ENCODE peak calls at places on chromosome 19, in six cellular contexts. X is CD4-positive, alpha-beta T cell; F is choroid plexus epithelial cell; E is AG09319; Y is cardiac muscle cell; B is fibroblast of villous mesenchyme. I is an unnamed sample.
A peak's percentile ranks its signal among the peaks of the same experiment; 100 is the strongest.

GRCh38 chr19:29508181-29508580 is 17.6 kb upstream of the VSTM2B start:
- DNase-seq in Y (no peak), B (no peak), X (no peak), F (no peak), E (no peak), I (no peak)

GRCh38 chr19:2462635-2463421 is 6.1 kb upstream of the LMNB2 start:
- DNase-seq in E (peak; percentile 97), B (peak; percentile 96), F (peak; percentile 96), X (no peak), Y (peak; percentile 98), I (no peak)

GRCh38 chr19:23531231-23531790 is 136.0 kb upstream of the ZNF91 start:
- DNase-seq in B (no peak), X (no peak), Y (no peak), F (no peak), E (no peak), I (no peak)

GRCh38 chr19:2345794-2346663 is 14.0 kb upstream of the TMPRSS9 start:
- DNase-seq in Y (peak; percentile 65), B (peak; percentile 31), F (peak; percentile 41), X (no peak), E (no peak), I (no peak)

GRCh38 chr19:16375936-16376185 is 51.2 kb downstream of the KLF2 start:
- DNase-seq in F (no peak), X (no peak), B (no peak), Y (no peak), E (no peak), I (no peak)

GRCh38 chr19:6103217-6103644 is 7.1 kb downstream of the RFX2 start:
- DNase-seq in E (peak; percentile 90), Y (peak; percentile 91), F (peak; percentile 76), B (peak; percentile 41), X (no peak), I (no peak)

GRCh38 chr19:40976134-40976533 is 14.9 kb upstream of the CYP2B6 start:
- DNase-seq in Y (no peak), X (no peak), E (no peak), B (no peak), F (no peak), I (no peak)

GRCh38 chr19:36605839-36606478 is 846 bp downstream of the ZNF382 start:
- DNase-seq in B (no peak), F (no peak), Y (no peak), X (no peak), E (no peak), I (peak; percentile 43)

GRCh38 chr19:53254451-53255341 is at the start of gene ZNF677:
- DNase-seq in F (peak; percentile 92), X (peak; percentile 63), B (peak; percentile 87), E (peak; percentile 58), Y (peak; percentile 95), I (peak; percentile 51)

GRCh38 chr19:5293607-5294089 is 47.0 kb downstream of the PTPRS start:
- DNase-seq in E (peak; percentile 46), B (peak; percentile 41), F (peak; percentile 33), X (no peak), Y (peak; percentile 49), I (no peak)

GRCh38 chr19:32357720-32358119 is 12.3 kb downstream of the ZNF507 start:
- DNase-seq in Y (peak; percentile 23), X (no peak), E (no peak), F (peak; percentile 43), B (no peak), I (no peak)

GRCh38 chr19:1752757-1753728 is at the start of gene ONECUT3:
- DNase-seq in F (no peak), Y (no peak), E (no peak), B (no peak), X (no peak), I (no peak)

GRCh38 chr19:54903303-54903702 is 2.6 kb upstream of the NCR1 start:
- DNase-seq in B (no peak), X (no peak), F (no peak), Y (no peak), E (no peak), I (no peak)

GRCh38 chr19:10339380-10339960 is at the start of gene ICAM3:
- DNase-seq in F (no peak), E (no peak), B (no peak), X (peak; percentile 44), Y (no peak), I (peak; percentile 79)

GRCh38 chr19:56838680-56838929 is 1.9 kb downstream of the PEG3 start:
- DNase-seq in F (no peak), Y (no peak), X (no peak), B (no peak), E (no peak), I (no peak)

GRCh38 chr19:56837004-56837403 is 3.5 kb downstream of the PEG3 start:
- DNase-seq in E (no peak), F (no peak), X (no peak), Y (no peak), B (no peak), I (no peak)

GRCh38 chr19:56837892-56838679 is 2.4 kb downstream of the PEG3 start:
- DNase-seq in B (peak; percentile 32), E (no peak), X (no peak), Y (peak; percentile 83), F (peak; percentile 24), I (no peak)

GRCh38 chr19:56836059-56836458 is 4.5 kb downstream of the PEG3 start:
- DNase-seq in E (no peak), B (no peak), F (no peak), Y (no peak), X (no peak), I (no peak)

DNA sequence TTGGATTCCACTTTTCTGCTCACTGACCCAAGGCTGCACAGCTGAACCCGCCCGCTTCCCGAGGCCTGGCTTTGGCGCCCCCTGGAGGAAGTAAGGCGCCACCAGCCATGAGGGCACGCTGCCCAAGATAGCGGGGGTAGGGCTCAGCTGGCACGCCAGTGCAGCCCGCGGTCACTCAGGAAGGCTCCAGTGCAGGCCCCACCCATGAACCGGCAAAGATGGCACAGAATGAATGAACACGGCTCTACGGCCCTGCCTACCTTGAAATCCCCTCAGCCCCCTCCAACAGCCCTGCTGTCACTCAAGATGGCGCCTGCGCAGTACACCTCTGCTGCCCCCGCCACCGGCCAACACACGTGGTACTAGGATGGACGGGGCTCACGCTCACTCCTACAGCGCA is 3.0 kb downstream of the PEG3 start:
- DNase-seq in E (no peak), F (peak; percentile 22), X (no peak), Y (peak; percentile 77), B (peak; percentile 10), I (no peak)
- TF ChIP-seq CTCF in E (no peak), F (peak; percentile 10), X (no peak), Y (peak; percentile 48), B (peak; percentile 11), I (no peak)

DNA sequence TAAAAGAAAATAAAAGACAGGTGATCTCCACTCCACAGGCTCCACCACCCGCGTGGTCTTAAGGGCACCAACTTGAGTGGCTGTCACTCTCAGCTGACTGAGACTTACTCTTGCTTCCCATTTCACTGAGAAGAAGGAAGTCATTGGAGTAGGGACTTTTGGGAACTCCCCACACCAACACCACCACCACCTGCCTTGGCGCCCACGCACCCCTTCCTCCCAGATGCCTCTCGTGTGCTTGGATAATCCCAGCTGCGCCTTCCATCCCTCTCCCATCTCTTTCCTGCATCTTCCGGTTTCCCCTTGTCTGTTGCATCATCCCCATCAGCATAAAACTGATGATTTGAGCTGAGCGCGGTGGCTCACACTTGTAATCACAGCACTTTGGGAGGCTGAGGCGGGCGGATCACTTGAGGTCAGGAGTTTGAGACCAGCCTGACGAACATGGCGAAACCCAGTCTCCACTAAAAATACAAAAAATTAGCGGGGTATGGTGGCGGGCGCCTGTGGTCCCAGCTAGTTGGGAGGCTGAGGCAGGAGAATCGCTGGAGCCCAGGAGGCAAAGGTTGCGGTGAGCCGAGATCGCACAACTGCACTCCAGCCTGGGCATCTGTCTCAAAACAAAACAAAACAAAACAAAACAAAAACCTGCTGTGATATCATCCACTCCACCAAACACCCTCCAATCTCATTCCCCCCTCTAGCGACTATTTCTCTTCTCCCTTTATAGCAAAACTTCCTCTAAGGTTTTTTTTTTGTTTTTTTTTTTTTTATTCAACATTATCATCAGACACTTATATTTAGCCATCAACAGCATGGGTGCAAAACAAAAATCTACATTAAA is 25.5 kb downstream of the AP2S1 start:
- DNase-seq in F (peak; percentile 44), X (no peak), Y (no peak), E (no peak), B (peak; percentile 33), I (peak; percentile 53)
- TF ChIP-seq CTCF in F (peak; percentile 3), X (no peak), Y (no peak), E (no peak), B (peak; percentile 6), I (peak; percentile 10)

GRCh38 chr19:8580710-8581281 is 3.6 kb upstream of the MYO1F start:
- DNase-seq in E (peak; percentile 38), Y (peak; percentile 76), X (peak; percentile 85), B (peak; percentile 73), F (peak; percentile 81), I (peak; percentile 86)

GRCh38 chr19:8589177-8589714 is 12.0 kb upstream of the MYO1F start:
- DNase-seq in B (no peak), E (no peak), F (no peak), Y (no peak), X (no peak), I (no peak)

GRCh38 chr19:8585057-8585893 is 8.0 kb upstream of the MYO1F start:
- DNase-seq in E (no peak), F (no peak), X (no peak), B (no peak), Y (no peak), I (no peak)

GRCh38 chr19:8585894-8586750 is 8.9 kb upstream of the MYO1F start:
- DNase-seq in X (peak; percentile 54), B (no peak), F (peak; percentile 52), Y (peak; percentile 52), E (no peak), I (no peak)
- TF ChIP-seq CTCF in X (peak; percentile 56), B (peak; percentile 44), F (peak; percentile 76), Y (peak; percentile 53), E (peak; percentile 58), I (peak; percentile 47)

DNA sequence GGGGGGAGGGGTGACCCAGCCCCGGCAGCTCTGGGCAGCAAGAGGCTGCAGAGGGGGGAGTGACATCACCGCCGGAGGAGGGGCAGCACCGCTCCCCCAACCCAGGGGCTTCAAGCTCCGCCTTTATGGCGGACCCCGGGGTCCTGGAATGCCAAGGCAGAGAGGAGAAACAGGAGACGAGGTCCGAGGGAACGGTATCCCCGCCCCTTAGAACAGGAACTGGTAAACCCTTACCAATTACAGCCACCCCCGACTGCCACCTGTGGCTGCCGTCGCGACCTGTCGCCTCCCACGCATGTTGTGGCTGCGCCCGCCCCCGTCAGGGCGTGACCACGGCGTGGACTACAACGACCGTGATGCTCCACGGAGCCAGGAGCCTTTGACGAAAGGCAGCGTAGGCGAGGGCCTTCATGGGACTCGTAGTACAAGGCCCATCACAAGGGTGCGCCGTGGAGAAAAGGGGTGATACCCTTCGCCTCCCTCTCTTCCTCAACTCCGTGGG is 4.1 kb upstream of the KCNC3 start:
- DNase-seq in X (peak; percentile 84), Y (peak; percentile 92), F (peak; percentile 82), B (peak; percentile 42), E (peak; percentile 31), I (peak; percentile 83)
- TF ChIP-seq CTCF in X (peak; percentile 21), Y (peak; percentile 6), F (peak; percentile 19), B (no peak), E (no peak), I (no peak)

GRCh38 chr19:45346449-45346848 is 5.9 kb downstream of the KLC3 start:
- DNase-seq in X (no peak), F (no peak), E (no peak), B (no peak), Y (peak; percentile 30), I (no peak)
- TF ChIP-seq CTCF in X (no peak), F (peak; percentile 5), E (no peak), B (peak; percentile 4), Y (no peak), I (no peak)